ENCODE peak calls at places on chromosome 20, in four cellular contexts. One of them, this sample, is unnamed.

GRCh38 chr20:40702504-40702903 is 13.5 kb upstream of the MAFB start:
- DNase-seq in WTC11: no peak
- DNase-seq in cardiac fibroblast: peak; percentile 11
- DNase-seq in left cardiac atrium: no peak
- DNase-seq in this sample: peak; percentile 56

GRCh38 chr20:6562111-6562510 is 205.4 kb upstream of the BMP2 start:
- DNase-seq in left cardiac atrium: no peak
- DNase-seq in cardiac fibroblast: peak; percentile 94
- DNase-seq in WTC11: no peak
- DNase-seq in this sample: no peak

GRCh38 chr20:35616465-35617396 is 1.1 kb downstream of the SPAG4 start:
- DNase-seq in left cardiac atrium: peak; percentile 93
- DNase-seq in WTC11: peak; percentile 87
- DNase-seq in cardiac fibroblast: peak; percentile 100
- DNase-seq in this sample: peak; percentile 100

GRCh38 chr20:1281279-1282057 is 15.4 kb downstream of the SNPH start:
- DNase-seq in left cardiac atrium: no peak
- DNase-seq in WTC11: no peak
- DNase-seq in cardiac fibroblast: no peak
- DNase-seq in this sample: no peak

GRCh38 chr20:32456869-32457421 is 98.8 kb downstream of the ASXL1 start:
- DNase-seq in cardiac fibroblast: peak; percentile 43
- DNase-seq in left cardiac atrium: no peak
- DNase-seq in WTC11: peak; percentile 86
- DNase-seq in this sample: peak; percentile 88

GRCh38 chr20:35226775-35227681 is 538 bp downstream of the MMP24 start:
- DNase-seq in left cardiac atrium: peak; percentile 58
- DNase-seq in cardiac fibroblast: peak; percentile 34
- DNase-seq in WTC11: peak; percentile 79
- DNase-seq in this sample: peak; percentile 82

GRCh38 chr20:3080939-3081388 is 3.6 kb downstream of the AVP start:
- DNase-seq in cardiac fibroblast: peak; percentile 51
- DNase-seq in WTC11: no peak
- DNase-seq in left cardiac atrium: peak; percentile 77
- DNase-seq in this sample: no peak

GRCh38 chr20:38779247-38780097 is 26.0 kb upstream of the PPP1R16B start:
- DNase-seq in left cardiac atrium: no peak
- DNase-seq in cardiac fibroblast: no peak
- DNase-seq in WTC11: peak; percentile 45
- DNase-seq in this sample: peak; percentile 90

GRCh38 chr20:63955846-63956663 is at the start of gene UCKL1:
- DNase-seq in WTC11: peak; percentile 90
- DNase-seq in cardiac fibroblast: peak; percentile 88
- DNase-seq in left cardiac atrium: peak; percentile 95
- DNase-seq in this sample: peak; percentile 94

GRCh38 chr20:47224300-47224791 is 132.2 kb downstream of the ZMYND8 start:
- DNase-seq in left cardiac atrium: no peak
- DNase-seq in WTC11: no peak
- DNase-seq in cardiac fibroblast: no peak
- DNase-seq in this sample: no peak

GRCh38 chr20:34109442-34109841 is 2.6 kb downstream of the EIF2S2 start:
- DNase-seq in WTC11: no peak
- DNase-seq in cardiac fibroblast: no peak
- DNase-seq in left cardiac atrium: no peak
- DNase-seq in this sample: no peak